ENCODE peak calls at places on chromosomes 7 and 10, in five cellular contexts. I is right lobe of liver, B is psoas muscle, Q is A549, W is tibial artery. S is an unnamed sample. For H3K4me1 and H3K9me3, the result is how much of the 10 kb centered on the place peaks cover.

GRCh38 chr10:63703113-63703670 is 182.0 kb downstream of the REEP3 start:
- DNase-seq in I (no peak), W (no peak), Q (no peak), B (no peak), S (no peak)

GRCh38 chr10:74165530-74165901 is 14.5 kb downstream of the ADK start:
- DNase-seq in B (no peak), W (no peak), I (no peak), Q (no peak), S (no peak)

GRCh38 chr10:92761576-92761975 is 71.8 kb downstream of the HHEX start:
- DNase-seq in B (no peak), Q (no peak), I (no peak), W (no peak), S (no peak)

GRCh38 chr7:116834815-116835533 is 27.4 kb upstream of the CAPZA2 start:
- DNase-seq in W (no peak), Q (peak), I (peak), B (no peak), S (no peak)

GRCh38 chr10:125155101-125155500 is 5.3 kb downstream of the CTBP2 start:
- DNase-seq in I (no peak), B (no peak), W (no peak), Q (no peak), S (no peak)

GRCh38 chr10:66910676-66911075 is 15.2 kb upstream of the LRRTM3 start:
- DNase-seq in Q (no peak), I (no peak), B (no peak), W (no peak), S (no peak)

GRCh38 chr7:2522780-2523433 is 3.3 kb downstream of the LFNG start:
- DNase-seq in W (no peak), Q (peak), I (no peak), B (no peak), S (no peak)

GRCh38 chr7:155094636-155095035 is 24.5 kb downstream of the HTR5A start:
- DNase-seq in I (no peak), W (no peak), B (no peak), Q (no peak), S (no peak)

GRCh38 chr7:159102681-159103381 is 41.8 kb downstream of the VIPR2 start:
- DNase-seq in I (peak), B (peak), W (peak), Q (no peak), S (peak)

GRCh38 chr10:92279297-92279696 is 11.6 kb downstream of the CPEB3 start:
- DNase-seq in I (no peak), B (no peak), W (no peak), Q (no peak), S (no peak)

GRCh38 chr10:14772399-14772798 is 2.3 kb downstream of the FAM107B start:
- DNase-seq in I (no peak), B (no peak), Q (no peak), W (no peak), S (no peak)

GRCh38 chr7:127885222-127885772 is 145.9 kb downstream of the LRRC4 start:
- DNase-seq in B (no peak), W (no peak), I (no peak), Q (no peak), S (no peak)

GRCh38 chr10:624312-624604 is 65.2 kb downstream of the DIP2C start:
- DNase-seq in I (no peak), W (no peak), Q (no peak), B (no peak), S (no peak)

GRCh38 chr10:132833421-132834111 is 47.6 kb upstream of the NKX6-2 start:
- DNase-seq in B (no peak), I (no peak), W (no peak), Q (no peak), S (no peak)

GRCh38 chr7:150874401-150875198 is 22.3 kb downstream of the AOC1 start:
- DNase-seq in I (no peak), W (no peak), B (no peak), Q (no peak), S (no peak)

GRCh38 chr7:3897430-3898385 is 596.7 kb downstream of the SDK1 start:
- DNase-seq in Q (peak), B (no peak), W (no peak), I (no peak), S (no peak)

GRCh38 chr10:71888248-71888622 is 37.2 kb upstream of the PSAP start:
- DNase-seq in W (no peak), Q (no peak), B (no peak), I (no peak), S (no peak)

GRCh38 chr10:119205926-119206602 is 1.3 kb upstream of the GRK5 start:
- DNase-seq in W (peak), I (peak), B (peak), Q (peak), S (peak)

GRCh38 chr10:30028006-30028441 is 31.4 kb downstream of the JCAD start:
- DNase-seq in B (no peak), I (peak), W (no peak), Q (no peak), S (peak)

GRCh38 chr10:5413012-5413938 is 918 bp downstream of the NET1 start:
- DNase-seq in B (no peak), Q (peak), W (no peak), I (no peak), S (no peak)

GRCh38 chr10:89710748-89711147 is 9.4 kb downstream of the KIF20B start:
- DNase-seq in I (no peak), B (no peak), Q (no peak), W (no peak), S (no peak)

GRCh38 chr7:320297-320696 is 30.3 kb downstream of the FOXL3 start:
- DNase-seq in B (no peak), Q (no peak), W (no peak), I (no peak), S (peak)

GRCh38 chr7:139482122-139482521 is 1.4 kb downstream of the KLRG2 start:
- DNase-seq in I (no peak), W (no peak), B (no peak), Q (no peak), S (no peak)

GRCh38 chr10:130559213-130559944 is 423.2 kb downstream of the GLRX3 start:
- DNase-seq in I (no peak), Q (no peak), B (no peak), W (no peak), S (no peak)

GRCh38 chr10:119509909-119510451 is 32.5 kb downstream of the RGS10 start:
- DNase-seq in Q (no peak), W (peak), B (peak), I (no peak), S (peak)

GRCh38 chr10:21069929-21070363 is 172.8 kb upstream of the NEBL start:
- DNase-seq in B (no peak), W (no peak), I (no peak), Q (no peak), S (no peak)

GRCh38 chr7:55568613-55569268 is 3.6 kb downstream of the VOPP1 start:
- DNase-seq in I (no peak), W (no peak), Q (no peak), B (no peak), S (no peak)

GRCh38 chr7:156986378-156986777 is 24.1 kb downstream of the MNX1 start:
- DNase-seq in W (no peak), Q (no peak), B (no peak), I (no peak), S (no peak)

GRCh38 chr7:1664711-1665591 is 5.1 kb upstream of the ELFN1 start:
- DNase-seq in Q (peak), I (peak), W (peak), B (peak), S (peak)

GRCh38 chr10:122154733-122155366 is 116.2 kb upstream of the BTBD16 start:
- DNase-seq in Q (no peak), B (peak), W (peak), I (no peak), S (no peak)

GRCh38 chr7:20383351-20383750 is 52.7 kb downstream of the ITGB8 start:
- DNase-seq in W (no peak), Q (no peak), B (no peak), I (no peak), S (no peak)

GRCh38 chr7:29749701-29750321 is 56.5 kb upstream of the WIPF3 start:
- DNase-seq in W (no peak), Q (no peak), B (no peak), I (no peak), S (no peak)

GRCh38 chr7:40243076-40243475 is 108.3 kb downstream of the SUGCT start:
- DNase-seq in W (no peak), I (no peak), B (no peak), Q (no peak), S (no peak)

GRCh38 chr7:1697499-1698125 is 27.5 kb downstream of the ELFN1 start:
- DNase-seq in W (peak), I (no peak), B (no peak), Q (no peak), S (no peak)

GRCh38 chr7:122137291-122138077 is 6.6 kb downstream of the AASS start:
- DNase-seq in Q (no peak), W (no peak), I (no peak), B (no peak), S (no peak)

GRCh38 chr7:4830176-4830575 is 31.7 kb downstream of the PAPOLB start:
- DNase-seq in I (peak), W (no peak), B (no peak), Q (peak), S (peak)

GRCh38 chr7:55018361-55019328 is at the start of gene EGFR:
- DNase-seq in I (peak), Q (peak), W (peak), B (peak), S (peak)

DNA sequence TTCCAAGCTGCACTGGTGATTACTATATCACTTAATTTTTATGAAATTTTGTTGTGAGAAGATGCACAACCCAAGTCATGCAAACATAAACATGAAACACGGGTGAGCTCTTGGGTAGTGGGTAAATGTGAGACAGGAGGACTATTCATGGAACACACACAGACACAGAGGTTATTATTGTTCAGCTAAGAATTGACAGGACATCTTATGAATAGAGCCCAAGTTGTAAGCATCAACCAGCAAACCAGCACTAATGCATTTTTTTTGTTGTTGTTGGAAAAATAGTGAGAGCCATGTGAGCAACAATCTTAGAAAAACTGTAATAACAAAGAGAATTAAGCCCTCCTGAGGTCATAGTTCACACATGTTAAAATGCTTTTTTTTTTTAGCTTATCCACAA is 1179.7 kb downstream of the GATA3 start:
- DNase-seq in I (no peak), B (no peak), Q (no peak), W (no peak), S (no peak)
- H3K4me1 ChIP-seq in I (under half), B (under half), Q (under half), W (under half), S (under half)

DNA sequence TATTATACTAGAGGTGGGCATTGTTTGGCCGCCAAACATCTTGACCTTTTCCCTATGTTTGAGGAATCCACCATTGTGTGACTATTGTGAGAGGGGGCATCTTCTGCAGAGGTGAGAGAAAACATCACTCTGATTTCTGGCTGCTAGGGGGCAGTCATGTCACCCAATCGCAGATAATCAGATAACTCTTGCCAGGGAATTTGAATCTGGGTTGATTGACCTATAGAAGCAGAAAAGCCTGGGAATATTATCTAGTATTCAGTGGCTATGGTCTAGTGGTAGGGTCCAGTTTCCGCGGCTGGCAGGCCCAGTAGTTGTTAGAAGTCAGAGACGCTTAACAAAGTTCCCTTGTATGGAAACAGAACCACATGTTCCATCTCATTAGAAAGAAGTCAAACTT is 808.5 kb downstream of the PHTF2 start:
- DNase-seq in I (no peak), W (no peak), Q (no peak), B (no peak), S (no peak)
- TF ChIP-seq CTCF in I (no peak), W (no peak), Q (no peak), B (no peak), S (no peak)

DNA sequence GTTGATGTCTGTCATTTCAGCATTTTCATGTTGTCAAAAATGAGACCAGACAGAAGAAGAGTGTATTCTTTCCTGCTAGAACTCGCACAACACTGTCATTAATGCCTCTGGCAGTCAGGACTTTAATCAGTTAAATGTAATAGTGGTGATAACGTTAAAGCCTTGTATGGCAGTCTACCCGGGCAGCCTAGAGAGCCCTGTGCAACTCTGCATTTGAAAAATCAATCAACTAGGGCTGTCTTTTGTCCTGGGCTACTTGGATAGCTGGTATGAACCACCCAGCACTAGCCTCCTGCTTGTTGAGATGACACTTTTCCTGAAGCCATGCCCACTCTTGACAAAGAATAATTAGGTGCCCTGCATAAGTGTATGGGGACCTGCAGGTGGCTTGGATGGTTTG is 19.8 kb downstream of the MGMT start:
- DNase-seq in B (no peak), W (no peak), Q (no peak), I (no peak), S (no peak)
- H3K9me3 ChIP-seq in B (under half), W (under half), Q (under half), I (under half), S (half or more)

GRCh38 chr7:36185092-36185491 is 32.0 kb downstream of the EEPD1 start:
- DNase-seq in I (no peak), B (no peak), Q (no peak), W (no peak), S (no peak)
- H3K4me1 ChIP-seq in I (under half), B (half or more), Q (under half), W (under half), S (under half)